ENCODE peak calls at places on chromosome 20, in ten cellular contexts. V is ELR; J is stimulated activated CD8-positive, alpha-beta memory T cell treated with anti-CD3 and anti-CD28 coated beads, Interleukin-2, amount 100 ng/mL, for 48 hours; C is HT1080; H is H7; E is naive B cell; S is stimulated activated naive B cell treated with anti-CD40 and anti-IgM and Interleukin-4, amounts not matched to agents 10 μg/mL and 1 μg/mL and 100 μg/mL, for 72 hours; Y is choroid plexus epithelial cell; K is mesendoderm; P is MG63. B is an unnamed sample.

GRCh38 chr20:59258103-59258705 is 42.2 kb upstream of the EDN3 start:
- DNase-seq in K (no peak), P (no peak), C (no peak), E (no peak), Y (no peak), H (no peak), S (no peak), J (no peak), V (no peak), B (no peak)

GRCh38 chr20:64115171-64115911 is 8.0 kb upstream of the NPBWR2 start:
- DNase-seq in E (no peak), H (no peak), C (no peak), V (no peak), J (no peak), S (no peak), P (no peak), Y (no peak), K (no peak), B (peak)

GRCh38 chr20:50815162-50815989 is 20.5 kb downstream of the BCAS4 start:
- DNase-seq in V (peak), C (peak), K (no peak), Y (peak), J (no peak), H (no peak), E (peak), P (peak), S (no peak), B (peak)

GRCh38 chr20:24959591-24960301 is 10.7 kb downstream of the CST7 start:
- DNase-seq in Y (no peak), K (no peak), P (no peak), E (no peak), J (no peak), C (no peak), S (no peak), H (no peak), V (no peak), B (no peak)

GRCh38 chr20:23047001-23047737 is 2.3 kb downstream of the THBD start:
- DNase-seq in E (no peak), Y (no peak), P (no peak), H (no peak), S (no peak), C (no peak), J (no peak), K (no peak), V (no peak), B (no peak)

GRCh38 chr20:58875541-58876134 is 23.1 kb downstream of the GNAS start:
- DNase-seq in S (no peak), C (peak), J (no peak), V (peak), K (no peak), H (no peak), Y (no peak), P (peak), E (no peak), B (no peak)

GRCh38 chr20:23551383-23551782 is 16.9 kb downstream of the CST9L start:
- DNase-seq in K (no peak), Y (no peak), H (no peak), V (no peak), J (no peak), S (no peak), C (no peak), E (no peak), P (no peak), B (no peak)

GRCh38 chr20:11941593-11942261 is 24.0 kb downstream of the BTBD3 start:
- DNase-seq in V (no peak), Y (no peak), P (no peak), K (no peak), E (no peak), J (no peak), S (no peak), H (no peak), C (no peak), B (no peak)

GRCh38 chr20:56788671-56789610 is 159.8 kb downstream of the TFAP2C start:
- DNase-seq in Y (peak), P (peak), K (no peak), V (peak), C (peak), J (no peak), E (no peak), S (no peak), H (no peak), B (no peak)

GRCh38 chr20:5195655-5196054 is 68.8 kb downstream of the CDS2 start:
- DNase-seq in P (no peak), K (no peak), Y (peak), J (no peak), E (no peak), H (no peak), S (no peak), V (peak), C (peak), B (no peak)

GRCh38 chr20:51639206-51639832 is 96.8 kb upstream of the NFATC2 start:
- DNase-seq in C (peak), H (peak), Y (peak), S (no peak), V (peak), P (peak), E (peak), J (peak), K (peak), B (peak)

GRCh38 chr20:31819083-31819784 is at the start of gene MYLK2:
- DNase-seq in S (no peak), J (no peak), V (no peak), H (peak), C (no peak), E (no peak), K (no peak), Y (no peak), P (no peak), B (no peak)

GRCh38 chr20:36384022-36384619 is 78.0 kb downstream of the DLGAP4 start:
- DNase-seq in S (no peak), H (peak), E (peak), K (peak), V (peak), J (peak), P (peak), C (peak), Y (peak), B (no peak)

GRCh38 chr20:6489361-6490154 is 277.9 kb upstream of the BMP2 start:
- DNase-seq in S (no peak), C (no peak), E (no peak), P (no peak), Y (no peak), H (no peak), V (no peak), K (no peak), J (no peak), B (no peak)

GRCh38 chr20:5654557-5654956 is 95.6 kb upstream of the SHLD1 start:
- DNase-seq in K (no peak), H (no peak), J (no peak), Y (peak), P (no peak), C (peak), S (no peak), V (peak), E (no peak), B (no peak)

GRCh38 chr20:25209400-25209799 is 13.9 kb downstream of the ENTPD6 start:
- DNase-seq in V (no peak), P (no peak), K (no peak), J (no peak), H (no peak), C (no peak), S (no peak), E (no peak), Y (no peak), B (no peak)

GRCh38 chr20:37185681-37186080 is 6.3 kb upstream of the MROH8 start:
- DNase-seq in K (peak), P (no peak), Y (no peak), C (no peak), S (no peak), E (no peak), V (no peak), J (no peak), H (no peak), B (no peak)

GRCh38 chr20:59179988-59180387 is 16.4 kb downstream of the ZNF831 start:
- DNase-seq in K (no peak), P (no peak), V (no peak), J (no peak), E (no peak), S (no peak), C (no peak), H (no peak), Y (no peak), B (no peak)